ENCODE peak calls at places on chromosome 10, in eight cellular contexts. O, G, K, M, X, W, B and I are unnamed samples.

GRCh38 chr10:131832056-131832685 is 68.6 kb upstream of the PPP2R2D start:
- DNase-seq in M (no peak), W (no peak), B (peak), G (no peak), K (no peak), O (no peak), X (no peak), I (no peak)

GRCh38 chr10:17340144-17340829 is 112.2 kb downstream of the VIM start:
- DNase-seq in B (no peak), K (no peak), X (no peak), W (no peak), O (no peak), M (no peak), G (no peak), I (no peak)

GRCh38 chr10:86946215-86947170 is 10.9 kb downstream of the MMRN2 start:
- DNase-seq in M (no peak), B (no peak), G (no peak), K (no peak), O (peak), X (no peak), W (no peak), I (no peak)

GRCh38 chr10:77773631-77774426 is 136.2 kb upstream of the KCNMA1 start:
- DNase-seq in K (no peak), W (no peak), O (peak), G (no peak), X (no peak), B (no peak), M (no peak), I (no peak)

GRCh38 chr10:15345450-15345849 is 25.6 kb downstream of the FAM171A1 start:
- DNase-seq in K (no peak), B (no peak), W (no peak), O (no peak), M (no peak), G (no peak), X (no peak), I (no peak)

GRCh38 chr10:86945361-86946214 is 11.8 kb downstream of the MMRN2 start:
- DNase-seq in W (no peak), B (no peak), O (peak), K (no peak), G (no peak), X (peak), M (no peak), I (no peak)

GRCh38 chr10:4670737-4671136 is 155.3 kb upstream of the AKR1E2 start:
- DNase-seq in K (no peak), M (no peak), X (no peak), O (no peak), G (no peak), W (peak), B (no peak), I (no peak)

GRCh38 chr10:31124852-31125251 is 93.2 kb upstream of the ZNF438 start:
- DNase-seq in K (no peak), X (no peak), G (no peak), B (no peak), O (no peak), W (no peak), M (no peak), I (no peak)

GRCh38 chr10:1548596-1548995 is 188.7 kb downstream of the ADARB2 start:
- DNase-seq in G (no peak), K (no peak), B (no peak), M (no peak), W (no peak), X (no peak), O (no peak), I (no peak)

GRCh38 chr10:102230861-102231356 is 4.8 kb downstream of the ELOVL3 start:
- DNase-seq in K (peak), G (peak), M (no peak), B (peak), O (no peak), W (no peak), X (peak), I (no peak)

GRCh38 chr10:43980313-43980712 is 331.6 kb upstream of the ZNF32 start:
- DNase-seq in O (no peak), X (no peak), G (no peak), W (no peak), M (no peak), B (no peak), K (no peak), I (no peak)

GRCh38 chr10:122827302-122827701 is 18.4 kb downstream of the CUZD1 start:
- DNase-seq in K (no peak), B (no peak), X (no peak), W (no peak), G (no peak), O (no peak), M (no peak), I (no peak)

GRCh38 chr10:118621304-118621942 is 26.0 kb upstream of the PRLHR start:
- DNase-seq in G (peak), M (no peak), X (no peak), B (no peak), O (no peak), K (no peak), W (no peak), I (no peak)

GRCh38 chr10:6607187-6607586 is 27.1 kb upstream of the PRKCQ start:
- DNase-seq in M (no peak), K (no peak), G (no peak), O (no peak), X (no peak), W (no peak), B (no peak), I (no peak)

GRCh38 chr10:111199587-111199986 is 122.8 kb downstream of the ADRA2A start:
- DNase-seq in B (no peak), G (no peak), O (no peak), X (no peak), W (no peak), M (no peak), K (no peak), I (no peak)

GRCh38 chr10:32751582-32751981 is 206.4 kb downstream of the ITGB1 start:
- DNase-seq in G (no peak), O (no peak), W (no peak), K (no peak), X (no peak), M (no peak), B (no peak), I (no peak)

GRCh38 chr10:79459243-79459642 is 13.8 kb upstream of the ZCCHC24 start:
- DNase-seq in B (no peak), X (no peak), O (no peak), K (no peak), M (no peak), G (no peak), W (no peak), I (no peak)

GRCh38 chr10:28587270-28587969 is 54.5 kb downstream of the WAC start:
- DNase-seq in M (peak), G (no peak), W (no peak), X (no peak), B (no peak), O (no peak), K (no peak), I (no peak)

GRCh38 chr10:62817120-62817762 is 1.1 kb upstream of the EGR2 start:
- DNase-seq in B (peak), W (peak), X (peak), G (no peak), M (no peak), O (peak), K (peak), I (no peak)

GRCh38 chr10:42953684-42954674 is 122.9 kb upstream of the RET start:
- DNase-seq in W (no peak), K (no peak), M (no peak), X (no peak), G (no peak), O (peak), B (peak), I (no peak)

GRCh38 chr10:77507313-77507712 is 130.3 kb downstream of the KCNMA1 start:
- DNase-seq in O (no peak), B (no peak), X (no peak), W (no peak), M (no peak), K (no peak), G (no peak), I (no peak)

GRCh38 chr10:48535416-48536225 is 69.3 kb downstream of the ARHGAP22 start:
- DNase-seq in O (no peak), B (no peak), X (no peak), G (no peak), K (no peak), M (no peak), W (no peak), I (no peak)

GRCh38 chr10:22554481-22555182 is 159.7 kb downstream of the PIP4K2A start:
- DNase-seq in G (no peak), B (peak), M (peak), X (peak), W (no peak), O (peak), K (no peak), I (no peak)

GRCh38 chr10:96716396-96716795 is 3.9 kb downstream of the PIK3AP1 start:
- DNase-seq in W (no peak), X (no peak), M (no peak), O (no peak), K (no peak), G (no peak), B (no peak), I (no peak)

GRCh38 chr10:1115262-1115955 is 59.2 kb downstream of the WDR37 start:
- DNase-seq in W (no peak), K (no peak), O (no peak), G (no peak), M (no peak), X (no peak), B (no peak), I (no peak)

GRCh38 chr10:57628592-57629284 is 639.0 kb downstream of the IPMK start:
- DNase-seq in M (no peak), B (no peak), X (peak), G (no peak), O (no peak), K (no peak), W (no peak), I (no peak)

GRCh38 chr10:13654846-13655245 is 68.1 kb downstream of the PRPF18 start:
- DNase-seq in M (no peak), X (no peak), G (no peak), W (no peak), O (no peak), B (no peak), K (no peak), I (no peak)

GRCh38 chr10:47419421-47419820 is 35.3 kb upstream of the ZNF488 start:
- DNase-seq in M (no peak), G (no peak), B (no peak), O (no peak), W (no peak), K (no peak), X (no peak), I (no peak)

GRCh38 chr10:87064651-87065050 is 30.0 kb downstream of the GLUD1 start:
- DNase-seq in W (no peak), O (no peak), B (no peak), K (no peak), X (no peak), M (no peak), G (no peak), I (no peak)

GRCh38 chr10:4082851-4083250 is 297.8 kb upstream of the KLF6 start:
- DNase-seq in K (no peak), B (no peak), G (no peak), O (no peak), X (no peak), W (no peak), M (no peak), I (no peak)

GRCh38 chr10:27240212-27240890 is at the start of gene ACBD5:
- DNase-seq in X (peak), B (peak), W (peak), G (peak), M (peak), O (peak), K (peak), I (no peak)

GRCh38 chr10:33803248-33803647 is 468.8 kb upstream of the NRP1 start:
- DNase-seq in K (peak), X (no peak), O (no peak), B (no peak), W (peak), M (no peak), G (no peak), I (no peak)

GRCh38 chr10:73909716-73910115 is 1.2 kb upstream of the PLAU start:
- DNase-seq in M (no peak), G (no peak), X (no peak), W (no peak), O (no peak), K (no peak), B (no peak), I (no peak)
- H3K27ac ChIP-seq in M (peak), G (no peak), X (peak), W (peak), O (peak), K (peak), B (no peak), I (no peak)

GRCh38 chr10:76337641-76338040 is 906.2 kb downstream of the LRMDA start:
- DNase-seq in K (no peak), O (no peak), M (peak), G (no peak), X (no peak), W (peak), B (no peak), I (no peak)
- H3K27ac ChIP-seq in K (no peak), O (no peak), M (peak), G (no peak), X (peak), W (no peak), B (no peak), I (no peak)

GRCh38 chr10:71771204-71771603 is 2.1 kb downstream of the VSIR start:
- DNase-seq in K (no peak), B (no peak), W (no peak), G (no peak), O (no peak), X (no peak), M (no peak), I (no peak)

GRCh38 chr10:71773221-71773971 is at the start of gene VSIR:
- DNase-seq in X (peak), O (peak), B (peak), W (peak), M (peak), K (peak), G (peak), I (no peak)

GRCh38 chr10:71771821-71772617 is 1.3 kb downstream of the VSIR start:
- DNase-seq in G (no peak), X (peak), B (no peak), M (no peak), O (peak), W (peak), K (peak), I (no peak)

GRCh38 chr10:71770789-71771188 is 2.5 kb downstream of the VSIR start:
- DNase-seq in X (no peak), K (no peak), M (no peak), G (no peak), B (no peak), W (no peak), O (no peak), I (no peak)

DNA sequence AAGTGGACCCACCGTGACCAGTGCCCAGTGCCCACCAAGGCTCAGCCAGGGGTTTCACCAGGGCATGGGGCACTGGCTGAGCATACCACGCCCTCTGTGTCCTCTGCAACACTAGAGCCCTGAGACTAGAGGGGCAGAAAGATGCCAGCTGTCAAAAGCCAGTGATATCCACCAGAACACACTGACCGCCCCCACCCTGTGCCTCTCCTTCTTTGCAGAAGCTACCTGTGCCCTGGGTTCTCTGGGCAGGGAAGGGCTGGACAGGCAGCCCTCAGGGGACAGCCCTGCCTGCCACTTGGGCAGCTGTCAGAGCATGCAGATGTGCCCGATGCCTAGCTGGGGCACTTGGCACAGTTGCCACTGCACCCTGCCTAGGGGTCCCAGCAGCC is 494 bp downstream of the VSIR start:
- DNase-seq in W (peak), X (no peak), G (no peak), M (no peak), K (peak), B (no peak), O (no peak), I (no peak)
- H3K27ac ChIP-seq in W (peak), X (peak), G (peak), M (peak), K (no peak), B (peak), O (peak), I (no peak)

GRCh38 chr10:35336921-35337741 is 822 bp downstream of the CCNY start:
- DNase-seq in K (peak), B (peak), X (peak), G (peak), O (peak), W (peak), M (no peak), I (no peak)

GRCh38 chr10:35336084-35336831 is at the start of gene CCNY:
- DNase-seq in X (peak), M (no peak), K (peak), O (peak), B (peak), G (peak), W (peak), I (no peak)

GRCh38 chr10:35335718-35336083 is 608 bp upstream of the CCNY start:
- DNase-seq in B (no peak), K (no peak), G (no peak), W (peak), M (no peak), O (no peak), X (peak), I (no peak)

GRCh38 chr10:35334297-35334696 is 2.0 kb upstream of the CCNY start:
- DNase-seq in K (no peak), O (no peak), M (no peak), W (no peak), X (no peak), B (no peak), G (no peak), I (no peak)

DNA sequence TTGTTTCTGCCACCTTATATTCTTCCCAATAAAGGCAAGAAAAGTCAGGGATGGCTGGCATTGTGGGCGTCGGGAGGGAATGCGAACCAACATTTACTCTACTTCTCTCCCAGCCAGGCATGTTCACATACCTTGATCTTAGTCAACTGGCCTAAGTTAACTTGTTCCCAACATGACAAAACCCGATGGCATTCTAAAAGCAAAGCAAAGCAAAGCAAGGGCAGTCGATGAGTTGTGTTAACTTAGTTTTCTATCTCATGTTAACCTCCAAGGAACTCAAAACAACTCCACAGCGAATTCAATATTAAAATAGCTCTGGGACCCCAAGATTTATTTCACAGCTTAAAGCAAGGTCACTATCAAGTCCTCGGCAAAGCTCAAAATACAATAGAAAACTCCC is 1.2 kb upstream of the CCNY start:
- DNase-seq in O (no peak), M (no peak), X (no peak), W (peak), B (no peak), G (no peak), K (no peak), I (no peak)
- H3K27ac ChIP-seq in O (no peak), M (no peak), X (peak), W (peak), B (no peak), G (no peak), K (peak), I (no peak)